ENCODE peak calls at places on chromosome 4, in seven cellular contexts. P is neural crest cell; D is astrocyte; K is AG09319; L is CD4-positive, alpha-beta T cell; C is progenitor cell of endocrine pancreas; U is fibroblast of pulmonary artery. S is an unnamed sample.

GRCh38 chr4:57148831-57149230 is 38.6 kb upstream of the IGFBP7 start:
- DNase-seq in D (peak), C (no peak), U (peak), K (no peak), L (no peak), P (no peak), S (no peak)

GRCh38 chr4:150305995-150306394 is 227.8 kb downstream of the DCLK2 start:
- DNase-seq in D (peak), C (no peak), P (no peak), L (no peak), U (peak), K (no peak), S (no peak)

GRCh38 chr4:3287972-3288570 is 4.8 kb upstream of the RGS12 start:
- DNase-seq in K (no peak), U (no peak), C (no peak), P (no peak), L (no peak), D (no peak), S (no peak)

GRCh38 chr4:133148690-133149363 is at the start of gene PCDH10:
- DNase-seq in L (no peak), C (peak), K (peak), U (peak), P (peak), D (peak), S (no peak)

GRCh38 chr4:184094532-184095192 is 123.0 kb downstream of the ENPP6 start:
- DNase-seq in K (no peak), L (no peak), C (no peak), D (no peak), P (no peak), U (no peak), S (no peak)

GRCh38 chr4:142719854-142720541 is 126.1 kb downstream of the INPP4B start:
- DNase-seq in D (peak), K (no peak), U (peak), P (no peak), C (no peak), L (no peak), S (no peak)

GRCh38 chr4:1154523-1155182 is 17.7 kb downstream of the SPON2 start:
- DNase-seq in C (no peak), P (no peak), U (no peak), D (peak), K (no peak), L (no peak), S (no peak)

GRCh38 chr4:136713140-136713539 is 819.2 kb downstream of the PCDH18 start:
- DNase-seq in C (no peak), L (no peak), U (peak), D (no peak), P (no peak), K (no peak), S (no peak)

GRCh38 chr4:87073570-87074470 is 139.0 kb downstream of the AFF1 start:
- DNase-seq in U (no peak), K (no peak), D (peak), P (no peak), L (peak), C (no peak), S (peak)

GRCh38 chr4:80365928-80366327 is 30.4 kb downstream of the CFAP299 start:
- DNase-seq in U (peak), P (peak), L (peak), K (peak), C (no peak), D (peak), S (peak)

GRCh38 chr4:85762204-85762884 is 287.4 kb downstream of the ARHGAP24 start:
- DNase-seq in C (no peak), D (peak), K (peak), L (no peak), U (peak), P (no peak), S (no peak)

GRCh38 chr4:148215202-148215601 is 227.0 kb downstream of the NR3C2 start:
- DNase-seq in K (no peak), D (no peak), U (no peak), C (no peak), L (no peak), P (no peak), S (no peak)

GRCh38 chr4:79597266-79597665 is 189.2 kb upstream of the GK2 start:
- DNase-seq in C (no peak), L (no peak), U (peak), K (peak), P (no peak), D (peak), S (no peak)

GRCh38 chr4:40916880-40917279 is 167.1 kb downstream of the NSUN7 start:
- DNase-seq in L (no peak), U (peak), C (no peak), D (no peak), K (no peak), P (peak), S (no peak)
- TF ChIP-seq CTCF in L (no peak), U (peak), C (peak), D (peak), K (peak), P (peak), S (no peak)

GRCh38 chr4:180566492-180566891 is 1676.7 kb upstream of the TENM3 start:
- DNase-seq in L (no peak), D (no peak), C (no peak), P (no peak), U (no peak), K (no peak), S (no peak)
- TF ChIP-seq CTCF in L (no peak), D (no peak), C (no peak), P (no peak), U (no peak), K (no peak), S (no peak)

DNA sequence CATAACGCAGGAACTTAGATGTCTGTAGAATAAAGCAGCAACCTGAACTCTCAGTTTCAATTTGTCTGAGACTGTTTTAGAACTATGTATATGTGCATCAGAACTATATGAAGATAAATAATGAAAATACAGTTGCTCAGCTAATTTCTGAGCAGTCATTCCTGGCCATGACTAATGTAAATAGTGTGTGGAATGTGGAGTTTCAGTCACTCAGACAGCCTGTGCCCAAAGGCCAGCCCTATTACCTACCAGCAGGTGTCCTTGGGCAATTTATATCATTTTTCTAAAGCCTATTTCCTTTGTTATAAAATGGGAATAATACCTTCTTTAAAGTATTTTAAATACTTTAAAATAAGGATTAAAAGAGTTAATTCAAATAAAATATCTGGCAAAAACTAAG is 56.0 kb upstream of the RELL1 start:
- DNase-seq in C (no peak), P (no peak), K (no peak), D (no peak), L (no peak), U (no peak), S (no peak)
- TF ChIP-seq CTCF in C (peak), P (peak), K (no peak), D (no peak), L (no peak), U (no peak), S (no peak)

DNA sequence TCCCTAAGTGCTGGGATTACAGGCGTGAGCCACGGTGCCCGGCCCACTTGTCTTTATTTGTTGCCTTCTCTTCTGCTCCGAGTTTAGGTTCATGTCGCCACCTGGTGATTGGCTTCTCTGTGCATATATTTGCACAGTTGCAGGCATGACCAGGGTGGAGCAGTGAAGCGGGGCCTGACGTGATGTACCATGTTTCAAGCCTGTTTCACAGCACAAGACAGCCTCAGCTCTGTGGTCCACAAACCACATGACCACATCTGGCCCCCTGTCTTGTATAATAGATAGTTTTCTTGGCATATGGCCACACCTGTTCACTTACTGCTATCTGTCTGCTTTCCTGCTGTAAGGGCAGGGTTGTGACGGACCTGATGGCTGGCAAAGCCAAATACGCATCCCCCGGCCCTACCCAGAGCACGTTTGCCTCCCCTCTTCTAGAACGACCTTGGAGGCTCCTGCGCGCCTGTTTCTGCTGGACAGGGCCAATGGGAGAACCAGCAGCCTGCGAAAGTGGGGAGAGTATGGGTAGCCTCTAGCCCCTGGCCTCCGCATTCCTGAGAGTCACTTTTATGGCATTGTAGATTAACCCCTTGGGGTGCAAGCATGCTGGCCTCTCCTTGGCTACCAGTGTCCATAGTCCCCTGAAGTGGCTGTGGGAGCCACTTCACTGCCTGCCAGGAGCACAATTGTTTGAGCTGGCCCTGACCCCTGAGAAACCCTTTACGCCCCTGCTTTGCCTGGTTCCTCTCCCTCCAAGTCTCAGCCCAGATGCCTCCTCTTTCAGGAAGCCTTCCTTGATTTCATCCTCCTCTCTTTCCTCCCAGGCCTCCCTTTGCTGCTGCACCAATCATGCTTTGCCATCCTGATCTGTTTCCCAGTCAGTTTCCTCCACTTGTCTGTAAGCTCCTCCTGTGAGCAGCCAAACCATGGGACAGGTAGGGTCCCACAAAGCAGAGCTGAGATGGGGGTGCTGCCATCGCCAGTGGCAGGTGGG is 6.0 kb upstream of the SH3TC1 start:
- DNase-seq in L (no peak), U (peak), C (no peak), P (no peak), D (peak), K (no peak), S (peak)
- TF ChIP-seq CTCF in L (no peak), U (peak), C (peak), P (no peak), D (no peak), K (peak), S (no peak)

GRCh38 chr4:52103314-52103713 is 52.2 kb downstream of the SPATA18 start:
- DNase-seq in L (no peak), C (no peak), P (no peak), D (no peak), U (peak), K (no peak), S (no peak)
- TF ChIP-seq CTCF in L (no peak), C (peak), P (peak), D (peak), U (peak), K (peak), S (no peak)

DNA sequence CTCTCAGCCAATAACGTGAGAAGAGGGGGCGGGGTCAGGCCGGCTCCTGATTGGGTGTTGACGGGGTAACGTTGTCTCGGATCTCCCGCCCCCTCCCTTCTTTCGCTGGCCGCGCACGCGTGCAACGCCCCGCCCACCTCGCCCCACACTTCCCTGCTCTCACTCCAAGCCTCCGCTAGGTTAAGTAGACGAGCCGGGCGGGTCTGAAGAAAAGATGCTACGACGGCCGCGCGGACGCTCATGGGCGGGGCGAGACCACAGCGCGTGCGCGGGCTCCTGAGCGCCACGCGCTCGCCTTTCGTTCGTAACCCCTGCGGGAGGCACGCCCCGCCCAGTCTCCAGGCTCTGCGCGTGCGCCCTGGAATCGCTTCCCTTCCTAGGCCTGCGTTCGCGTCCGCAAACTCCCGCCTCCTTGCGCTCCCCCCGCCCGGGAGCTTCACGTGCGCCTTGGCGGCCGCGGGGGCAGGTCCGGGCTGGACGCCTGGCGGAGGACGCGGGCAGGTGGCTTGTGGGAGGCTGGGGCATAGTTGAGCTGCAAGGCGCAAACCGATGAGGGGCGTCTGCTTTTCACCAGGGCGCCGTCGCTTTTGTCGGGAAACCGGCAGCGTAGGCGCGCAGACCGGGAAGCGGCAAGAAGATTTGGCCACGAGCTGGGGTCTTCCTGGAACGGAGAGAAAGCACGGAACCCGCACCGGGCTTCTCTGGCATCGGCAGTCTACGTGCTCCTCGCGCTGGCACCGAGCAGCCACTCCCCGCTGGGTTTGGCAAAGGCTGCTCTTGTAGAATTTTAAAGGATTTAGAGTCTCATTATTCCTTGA is 467 bp upstream of the PGRMC2 start:
- DNase-seq in L (peak), C (peak), P (peak), K (peak), U (peak), D (peak), S (peak)
- TF ChIP-seq CTCF in L (no peak), C (peak), P (peak), K (no peak), U (no peak), D (no peak), S (no peak)

S was measured in natural killer cell.